ENCODE peak calls at places on chromosomes 4 and X, in four cellular contexts. V is PC-3, N is IMR-90, J is mesendoderm. G is an unnamed sample.

GRCh38 chr4:150358691-150359090 is 223.3 kb upstream of the MAB21L2 start:
- DNase-seq in V (no peak), N (no peak), J (no peak), G (no peak)

GRCh38 chr4:182212211-182212761 is 30.9 kb upstream of the TENM3 start:
- DNase-seq in V (no peak), N (peak), J (no peak), G (peak)

GRCh38 chr4:60884545-60884944 is 315.6 kb upstream of the ADGRL3 start:
- DNase-seq in V (no peak), N (no peak), J (no peak), G (peak)

GRCh38 chrX:29419774-29420553 is 795.4 kb upstream of the MAGEB2 start:
- DNase-seq in V (no peak), N (peak), J (peak), G (peak)

GRCh38 chr4:168931215-168931650 is 78.8 kb downstream of the CBR4 start:
- DNase-seq in V (no peak), N (no peak), J (no peak), G (no peak)

GRCh38 chr4:78464265-78464664 is 87.3 kb upstream of the ANXA3 start:
- DNase-seq in V (peak), N (no peak), J (no peak), G (no peak)

GRCh38 chr4:148060264-148061138 is 328.6 kb downstream of the ARHGAP10 start:
- DNase-seq in V (no peak), N (no peak), J (no peak), G (no peak)

GRCh38 chr4:7980036-7980435 is 40.4 kb upstream of the AFAP1 start:
- DNase-seq in V (peak), N (peak), J (no peak), G (no peak)

GRCh38 chrX:31058284-31058683 is 13.6 kb downstream of the FTHL17 start:
- DNase-seq in V (no peak), N (no peak), J (no peak), G (no peak)

GRCh38 chrX:37942170-37942569 is 64.2 kb upstream of the SYTL5 start:
- DNase-seq in V (no peak), N (no peak), J (no peak), G (no peak)

GRCh38 chr4:154082760-154083530 is 294.1 kb upstream of the SFRP2 start:
- DNase-seq in V (peak), N (no peak), J (peak), G (no peak)

GRCh38 chrX:22300130-22300529 is 27.4 kb downstream of the CBLL2 start:
- DNase-seq in V (peak), N (peak), J (peak), G (peak)

GRCh38 chr4:24991015-24991414 is 39.7 kb downstream of the LGI2 start:
- DNase-seq in V (peak), N (peak), J (no peak), G (no peak)

GRCh38 chr4:2745981-2746806 is 9.9 kb downstream of the TNIP2 start:
- DNase-seq in V (peak), N (peak), J (no peak), G (peak)

GRCh38 chr4:18621186-18621585 is 599.6 kb upstream of the LCORL start:
- DNase-seq in V (no peak), N (no peak), J (no peak), G (no peak)

GRCh38 chr4:92253986-92254671 is 49.6 kb upstream of the GRID2 start:
- DNase-seq in V (no peak), N (no peak), J (peak), G (no peak)

GRCh38 chr4:7210818-7211217 is 18.5 kb downstream of the SORCS2 start:
- DNase-seq in V (peak), N (peak), J (no peak), G (peak)

GRCh38 chr4:184028571-184028996 is 123.5 kb downstream of the STOX2 start:
- DNase-seq in V (no peak), N (no peak), J (no peak), G (no peak)

GRCh38 chrX:139967300-139967699 is 2.0 kb upstream of the CXorf66 start:
- DNase-seq in V (peak), N (no peak), J (peak), G (peak)

GRCh38 chr4:47926667-47927258 is 12.4 kb upstream of the NFXL1 start:
- DNase-seq in V (peak), N (peak), J (peak), G (peak)

GRCh38 chrX:83759872-83760271 is 101.1 kb upstream of the CYLC1 start:
- DNase-seq in V (peak), N (peak), J (peak), G (peak)

GRCh38 chrX:50877310-50877709 is 33.2 kb upstream of the BMP15 start:
- DNase-seq in V (peak), N (no peak), J (no peak), G (peak)

DNA sequence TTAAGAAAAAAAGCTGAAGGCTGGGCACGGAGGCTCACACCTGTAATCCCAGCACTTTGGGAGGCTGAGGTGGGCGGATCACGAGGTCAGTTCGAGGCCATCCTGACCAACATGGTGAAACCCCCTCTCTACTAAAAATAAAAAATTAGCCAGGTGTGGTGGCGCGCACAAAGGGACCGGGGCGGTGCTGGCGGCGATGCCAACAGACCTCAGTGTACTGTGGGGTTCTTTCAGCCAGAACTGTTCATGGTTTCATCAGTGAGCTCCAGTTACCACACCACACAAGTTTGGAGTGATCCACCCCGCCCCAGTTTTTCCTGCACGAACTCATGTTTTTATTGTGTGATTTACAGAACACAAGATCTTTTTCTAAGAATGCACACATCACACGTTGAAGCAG is 21.2 kb upstream of the IRAK1 start:
- DNase-seq in V (no peak), N (no peak), J (no peak), G (no peak)
- H3K9ac ChIP-seq in V (no peak), N (no peak), J (no peak), G (peak)

GRCh38 chr4:15755781-15756180 is 22.3 kb upstream of the CD38 start:
- DNase-seq in V (no peak), N (peak), J (no peak), G (no peak)
- H3K9ac ChIP-seq in V (no peak), N (no peak), J (no peak), G (no peak)

DNA sequence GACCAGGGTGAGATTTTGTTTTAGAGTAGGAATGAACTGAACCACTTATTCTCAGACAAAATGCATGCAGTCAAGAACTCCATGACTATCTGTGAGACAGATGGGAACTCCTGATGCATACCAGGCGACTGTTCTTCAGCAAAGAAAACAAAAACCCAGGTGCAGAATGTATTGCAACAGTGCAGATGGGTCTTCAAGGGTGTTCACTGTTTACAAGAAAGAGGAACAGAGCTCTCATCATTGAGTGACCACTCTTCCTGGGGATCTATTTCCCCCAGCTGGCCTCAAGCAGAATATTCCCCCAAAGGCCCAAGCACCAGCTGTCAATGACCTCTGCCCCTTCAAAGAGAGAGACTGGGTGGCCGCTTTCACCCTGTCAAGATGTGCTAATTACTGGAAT is 39.7 kb upstream of the BMP3 start:
- DNase-seq in V (no peak), N (no peak), J (peak), G (no peak)
- H3K9ac ChIP-seq in V (no peak), N (no peak), J (no peak), G (no peak)

DNA sequence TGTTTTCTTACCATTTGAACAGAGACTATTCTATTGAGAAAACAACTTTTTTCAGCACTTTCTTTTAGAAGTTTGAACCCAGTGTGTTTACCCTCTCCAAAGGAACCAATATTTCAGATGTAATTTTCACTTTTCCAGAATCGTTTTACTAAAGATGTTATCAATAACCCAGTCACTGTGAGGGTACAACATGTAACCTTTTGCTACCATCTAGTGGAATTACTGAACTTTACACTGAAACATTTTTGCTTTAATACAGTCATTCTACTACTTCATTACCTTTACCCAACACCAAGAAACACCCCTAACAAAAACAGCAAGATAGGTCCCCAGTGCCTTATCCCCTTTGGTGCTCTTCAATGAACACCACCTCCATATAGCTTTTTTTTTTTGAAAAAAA is 33.1 kb upstream of the PRDX4 start:
- DNase-seq in V (peak), N (no peak), J (peak), G (peak)
- H3K9ac ChIP-seq in V (no peak), N (no peak), J (no peak), G (no peak)

DNA sequence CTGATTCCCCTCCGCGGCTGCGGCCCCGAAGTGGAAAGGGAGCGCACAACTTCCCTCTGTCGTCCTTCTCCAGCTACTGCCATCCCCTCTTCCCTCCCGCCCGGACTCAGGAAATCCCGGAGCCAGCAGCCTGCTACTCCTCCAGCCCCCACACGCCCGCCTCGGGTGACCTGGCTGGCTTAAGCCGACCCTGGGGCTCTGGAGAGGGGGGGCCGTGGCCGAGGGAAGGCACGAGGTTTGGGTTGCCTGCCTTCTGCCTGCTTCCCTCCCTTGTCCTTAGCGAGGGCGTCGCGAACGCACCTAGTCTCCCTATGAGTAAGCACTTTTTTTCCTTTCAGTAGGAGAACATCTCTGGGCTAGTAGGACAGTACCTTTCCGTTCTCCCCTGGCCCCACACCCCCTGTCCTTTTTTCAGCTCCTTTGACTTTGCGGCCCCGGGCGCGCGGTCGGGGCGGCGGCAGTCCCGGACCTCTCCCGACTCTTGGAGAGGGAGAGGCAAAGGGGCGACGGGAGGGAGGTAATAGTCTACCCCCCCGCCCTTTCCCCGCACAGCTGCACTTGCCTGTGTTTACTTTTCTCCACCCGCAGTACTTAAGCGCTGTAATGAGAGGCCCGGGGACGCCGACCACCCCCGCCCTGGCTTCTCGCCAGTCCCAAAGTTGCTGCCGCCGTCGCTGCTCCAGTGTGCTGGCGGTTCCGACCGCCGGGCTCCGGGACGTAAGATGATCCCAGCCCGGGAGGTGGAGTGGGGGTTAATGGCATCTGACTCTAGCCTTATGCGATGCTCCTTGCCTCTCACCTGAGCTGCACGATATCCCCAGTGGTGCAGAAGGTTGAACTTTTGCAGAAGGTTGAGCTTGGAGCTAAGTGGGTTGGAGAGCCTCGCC is 874 bp downstream of the PLS3 start:
- DNase-seq in V (peak), N (peak), J (peak), G (peak)
- H3K9ac ChIP-seq in V (peak), N (peak), J (peak), G (peak)

GRCh38 chrX:150529587-150529986 is 38.8 kb upstream of the MTM1 start:
- DNase-seq in V (no peak), N (no peak), J (no peak), G (no peak)
- H3K9ac ChIP-seq in V (no peak), N (no peak), J (no peak), G (no peak)

GRCh38 chrX:55159556-55159955 is 60.6 kb upstream of the PAGE5 start:
- DNase-seq in V (no peak), N (no peak), J (no peak), G (no peak)

GRCh38 chrX:55167124-55167523 is 53.0 kb upstream of the PAGE5 start:
- DNase-seq in V (peak), N (no peak), J (no peak), G (no peak)

GRCh38 chrX:55160685-55161552 is 59.2 kb upstream of the PAGE5 start:
- DNase-seq in V (peak), N (peak), J (peak), G (peak)

GRCh38 chrX:55163171-55163570 is 57.0 kb upstream of the PAGE5 start:
- DNase-seq in V (no peak), N (no peak), J (no peak), G (no peak)

GRCh38 chrX:55161581-55161980 is 58.6 kb upstream of the PAGE5 start:
- DNase-seq in V (no peak), N (no peak), J (peak), G (peak)
- H3K9ac ChIP-seq in V (peak), N (peak), J (peak), G (peak)

GRCh38 chr4:71520308-71520707 is 181.5 kb downstream of the SLC4A4 start:
- DNase-seq in V (peak), N (no peak), J (no peak), G (no peak)

GRCh38 chr4:71526626-71527406 is 188.0 kb downstream of the SLC4A4 start:
- DNase-seq in V (peak), N (no peak), J (peak), G (no peak)

GRCh38 chr4:71520850-71521249 is 182.0 kb downstream of the SLC4A4 start:
- DNase-seq in V (peak), N (peak), J (no peak), G (no peak)

DNA sequence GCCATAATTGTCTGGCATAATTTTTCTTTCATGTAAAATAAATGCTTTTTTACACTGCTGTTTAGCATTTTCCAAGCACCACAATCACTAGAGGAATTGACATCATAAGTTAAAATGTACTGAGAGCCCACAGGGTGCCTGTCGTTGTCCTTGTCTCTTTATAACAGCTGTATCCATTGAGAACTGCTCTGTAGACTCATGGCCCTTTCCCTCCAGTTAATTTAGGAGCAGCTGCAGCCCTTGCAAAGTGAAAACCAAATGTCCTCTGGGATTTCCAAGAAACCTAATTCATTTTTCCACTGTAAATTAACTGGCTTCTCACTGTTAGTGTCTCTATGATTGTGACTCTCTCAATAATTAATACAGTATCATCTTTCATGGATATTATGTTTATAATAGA is 185.9 kb downstream of the SLC4A4 start:
- DNase-seq in V (no peak), N (no peak), J (no peak), G (no peak)
- H3K9ac ChIP-seq in V (no peak), N (no peak), J (no peak), G (no peak)

GRCh38 chrX:68832101-68832416 is 3.2 kb downstream of the EFNB1 start:
- DNase-seq in V (peak), N (peak), J (peak), G (peak)
- H3K9ac ChIP-seq in V (peak), N (peak), J (no peak), G (peak)

DNA sequence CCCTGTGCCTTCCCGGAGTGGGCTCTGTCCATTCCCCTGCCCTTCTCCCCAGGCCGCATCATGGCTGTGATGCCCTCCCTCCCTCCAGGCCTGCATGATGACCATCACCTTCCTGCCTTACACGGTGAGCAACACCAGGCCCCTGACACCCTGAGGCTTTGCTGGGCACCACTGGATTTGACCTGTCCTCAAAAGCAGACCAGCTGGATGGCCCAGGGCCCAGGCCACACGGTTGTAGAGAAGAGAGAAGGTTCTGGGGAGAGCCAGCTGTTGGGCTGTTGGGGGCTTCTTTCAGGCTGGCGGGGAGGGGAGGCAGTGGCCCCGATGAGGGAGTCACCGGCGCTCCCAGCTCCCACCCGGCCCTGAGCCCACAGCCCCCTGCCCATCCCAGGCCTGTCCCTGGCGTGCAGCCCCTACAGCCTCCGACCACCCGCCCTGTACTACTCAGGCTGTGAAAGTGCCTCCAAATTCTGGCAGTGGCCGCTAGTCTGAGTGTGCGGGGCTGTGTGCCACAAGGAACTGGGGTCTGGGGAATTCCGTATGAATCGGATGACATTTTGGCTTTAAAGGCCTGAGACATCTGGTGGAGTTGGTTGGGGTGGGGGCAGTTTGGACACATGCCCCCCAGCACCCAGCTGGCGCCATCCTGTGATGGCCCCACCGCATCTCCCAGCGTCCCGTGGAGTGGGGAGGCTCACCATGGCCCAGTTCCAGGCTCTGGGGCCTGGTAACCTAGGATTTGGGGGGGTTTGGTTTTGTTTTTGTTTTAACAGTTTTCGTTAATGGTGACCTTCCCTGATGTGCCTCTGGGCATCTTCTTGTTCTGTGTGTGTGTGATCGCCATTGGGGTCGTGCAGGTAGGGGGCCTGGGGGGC is 19.6 kb downstream of the TMEM175 start:
- DNase-seq in V (no peak), N (no peak), J (no peak), G (no peak)
- H3K9ac ChIP-seq in V (no peak), N (no peak), J (no peak), G (no peak)